ENCODE peak calls at places on chromosomes 13 and 19, in eight cellular contexts. G, O, P, A, D, Q, L and S are unnamed samples.

GRCh38 chr13:52739468-52740071 is at the start of gene CNMD:
- DNase-seq in D (no peak), O (no peak), A (no peak), L (no peak), Q (no peak), G (no peak), P (no peak), S (no peak)

GRCh38 chr13:106375085-106375484 is 160.4 kb downstream of the EFNB2 start:
- DNase-seq in P (no peak), O (no peak), D (no peak), G (no peak), L (no peak), Q (no peak), A (no peak), S (no peak)

GRCh38 chr19:39409886-39410619 is 2.4 kb upstream of the PLEKHG2 start:
- DNase-seq in Q (peak; percentile 93), O (no peak), L (no peak), G (peak; percentile 85), P (peak; percentile 86), D (peak; percentile 70), A (peak; percentile 66), S (peak; percentile 86)

GRCh38 chr13:105920375-105920774 is 615.1 kb downstream of the EFNB2 start:
- DNase-seq in L (no peak), Q (no peak), A (no peak), D (no peak), O (no peak), P (no peak), G (peak; percentile 21), S (no peak)

GRCh38 chr19:4431808-4432674 is 25.6 kb downstream of the UBXN6 start:
- DNase-seq in L (no peak), P (no peak), G (no peak), D (no peak), Q (peak; percentile 59), O (no peak), A (no peak), S (peak; percentile 61)

GRCh38 chr19:33110201-33110910 is 21.6 kb upstream of the WDR88 start:
- DNase-seq in A (no peak), P (no peak), O (no peak), Q (no peak), D (no peak), L (no peak), G (no peak), S (no peak)

GRCh38 chr19:35959040-35959967 is 23.1 kb downstream of the LRFN3 start:
- DNase-seq in P (no peak), O (no peak), G (peak; percentile 56), D (no peak), A (peak; percentile 39), L (no peak), Q (no peak), S (peak; percentile 36)

GRCh38 chr13:23466144-23467002 is 32.9 kb upstream of the SACS start:
- DNase-seq in L (no peak), A (peak; percentile 68), Q (peak; percentile 77), G (peak; percentile 57), P (peak; percentile 65), O (peak; percentile 41), D (peak; percentile 33), S (peak; percentile 77)

GRCh38 chr19:55465460-55466245 is 1.1 kb upstream of the C19orf85 start:
- DNase-seq in A (no peak), L (no peak), G (no peak), O (no peak), Q (no peak), P (no peak), D (no peak), S (no peak)

GRCh38 chr13:40023608-40024577 is 368.4 kb downstream of the COG6 start:
- DNase-seq in O (no peak), L (no peak), Q (no peak), D (no peak), G (no peak), A (no peak), P (no peak), S (no peak)

GRCh38 chr13:32139251-32139650 is 107.7 kb downstream of the FRY start:
- DNase-seq in G (no peak), Q (no peak), D (no peak), L (no peak), P (no peak), A (no peak), O (no peak), S (no peak)

GRCh38 chr13:21458816-21459701 is at the start of gene ZDHHC20:
- DNase-seq in Q (peak; percentile 97), G (peak; percentile 94), D (peak; percentile 72), O (peak; percentile 50), A (peak; percentile 94), P (peak; percentile 96), L (peak; percentile 22), S (peak; percentile 92)

GRCh38 chr19:15913830-15914229 is 16.0 kb upstream of the CYP4F2 start:
- DNase-seq in D (no peak), A (no peak), P (no peak), L (no peak), Q (no peak), O (no peak), G (no peak), S (no peak)

GRCh38 chr13:28357247-28357825 is 137.6 kb downstream of the FLT1 start:
- DNase-seq in G (no peak), Q (no peak), L (no peak), A (no peak), D (no peak), P (no peak), O (no peak), S (no peak)

GRCh38 chr19:35904312-35905068 is 2.2 kb downstream of the HCST start:
- DNase-seq in O (no peak), P (no peak), D (no peak), A (no peak), L (no peak), Q (no peak), G (no peak), S (no peak)

GRCh38 chr19:30530751-30531150 is 158.6 kb downstream of the ZNF536 start:
- DNase-seq in O (no peak), G (no peak), L (no peak), A (no peak), P (no peak), D (no peak), Q (no peak), S (no peak)

GRCh38 chr13:21913010-21913409 is 242.1 kb downstream of the FGF9 start:
- DNase-seq in D (no peak), Q (no peak), O (no peak), L (no peak), A (no peak), G (no peak), P (no peak), S (no peak)

GRCh38 chr19:1213391-1214286 is 8.1 kb downstream of the STK11 start:
- DNase-seq in L (no peak), P (peak; percentile 75), Q (peak; percentile 49), G (peak; percentile 78), O (no peak), D (peak; percentile 59), A (peak; percentile 49), S (peak; percentile 87)

DNA sequence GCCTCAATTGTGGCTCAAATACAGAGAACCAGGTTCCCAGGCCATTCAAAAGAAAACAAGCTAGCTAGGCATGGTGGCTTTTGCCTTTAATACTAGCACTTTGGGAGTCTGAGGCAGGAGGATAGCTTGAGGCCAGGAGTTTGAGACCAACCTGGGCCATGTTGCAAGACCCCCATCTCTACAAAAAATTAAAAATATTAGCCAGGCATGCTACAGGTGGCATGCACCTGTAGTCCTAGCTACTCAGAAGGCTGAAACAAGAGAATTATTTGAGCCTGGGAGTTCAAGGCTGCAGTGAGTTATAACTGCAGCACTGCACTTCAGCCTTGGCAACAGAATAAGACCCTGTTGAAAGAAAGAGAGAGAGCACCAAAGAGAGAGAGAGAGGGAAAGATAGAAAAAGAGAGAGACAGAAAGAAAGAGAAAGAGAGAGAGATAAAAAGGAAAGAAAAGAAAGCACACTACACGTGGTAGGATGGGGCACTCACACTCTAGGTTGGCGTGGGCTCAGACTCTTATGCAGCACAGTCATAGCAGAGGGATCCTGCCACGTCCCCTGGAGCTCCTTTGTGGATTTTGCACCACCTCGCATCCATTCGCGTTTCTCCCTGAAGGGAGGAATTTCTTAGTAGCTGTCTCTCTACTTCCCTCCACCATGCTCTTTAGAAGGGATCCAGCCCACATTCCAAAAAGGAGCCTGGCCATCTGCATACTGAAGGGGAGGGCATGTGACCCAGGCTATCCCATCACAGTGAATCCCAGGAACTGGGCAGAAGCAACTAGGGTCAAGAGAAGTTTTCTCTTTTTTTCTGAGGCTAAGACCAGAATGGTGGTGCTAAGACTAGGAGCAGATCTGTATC is 789.9 kb downstream of the UQCRFS1 start:
- DNase-seq in Q (no peak), G (no peak), L (no peak), A (no peak), O (no peak), P (no peak), D (no peak), S (no peak)
- H3K27ac ChIP-seq in Q (no peak overlapping the region), G (no peak overlapping the region), L (no peak overlapping the region), A (no peak overlapping the region), O (no peak overlapping the region), P (no peak overlapping the region), D (no peak overlapping the region), S (no peak overlapping the region)

GRCh38 chr13:45670481-45670880 is 31.6 kb upstream of the CBY2 start:
- DNase-seq in D (no peak), G (no peak), P (no peak), O (no peak), L (no peak), Q (no peak), A (no peak), S (no peak)
- H3K4me3 ChIP-seq in D (no peak overlapping the region), G (no peak overlapping the region), P (no peak overlapping the region), O (peak overlapping the region; percentile 35), L (no peak overlapping the region), Q (no peak overlapping the region), A (no peak overlapping the region), S (no peak overlapping the region)

DNA sequence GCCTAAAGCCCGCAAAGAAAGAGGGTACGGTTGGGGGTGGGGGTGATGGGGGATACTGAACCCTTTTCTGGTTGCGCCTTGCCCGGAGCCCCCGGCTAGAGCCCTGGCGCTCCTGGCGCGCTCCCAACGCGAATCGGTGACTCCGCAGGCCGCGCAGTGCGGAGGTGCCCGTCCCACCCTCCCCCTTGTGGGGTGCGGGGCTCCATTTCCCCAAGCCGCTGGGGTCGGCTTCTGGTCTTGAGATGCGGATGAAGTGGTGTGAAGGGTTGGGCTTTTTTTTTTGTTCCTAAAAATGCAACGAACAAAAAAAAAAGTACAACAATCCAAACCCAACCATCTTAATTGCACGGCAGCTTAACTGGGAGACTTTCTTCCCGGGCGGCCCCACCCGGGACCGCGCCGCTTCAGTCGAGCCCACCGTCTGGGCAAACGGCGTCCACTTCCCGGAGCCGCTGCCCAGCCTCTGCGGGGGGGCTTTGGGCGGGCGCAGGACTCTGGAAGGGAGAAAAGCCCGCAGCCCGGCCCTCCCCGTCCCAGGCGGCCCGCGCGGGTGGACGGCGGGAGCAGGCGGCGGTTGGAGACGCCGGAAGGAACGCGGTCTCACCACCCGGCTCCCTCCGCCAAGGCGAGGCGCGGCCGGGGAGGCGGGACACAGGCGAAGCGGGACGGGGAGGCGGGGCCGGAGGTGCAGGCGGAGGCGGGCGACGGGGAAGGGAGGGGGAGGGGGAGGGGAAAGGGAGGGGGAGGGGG is 501 bp upstream of the TRIM13 start:
- DNase-seq in L (peak; percentile 78), P (peak; percentile 95), Q (peak; percentile 95), O (peak; percentile 52), G (peak; percentile 95), A (peak; percentile 95), D (peak; percentile 91), S (peak; percentile 95)
- TF ChIP-seq POLR2A in L (no peak), P (peak; percentile 76), Q (peak; percentile 73), O (peak; percentile 58), G (peak; percentile 92), A (peak; percentile 65), D (peak; percentile 58), S (no peak)

DNA sequence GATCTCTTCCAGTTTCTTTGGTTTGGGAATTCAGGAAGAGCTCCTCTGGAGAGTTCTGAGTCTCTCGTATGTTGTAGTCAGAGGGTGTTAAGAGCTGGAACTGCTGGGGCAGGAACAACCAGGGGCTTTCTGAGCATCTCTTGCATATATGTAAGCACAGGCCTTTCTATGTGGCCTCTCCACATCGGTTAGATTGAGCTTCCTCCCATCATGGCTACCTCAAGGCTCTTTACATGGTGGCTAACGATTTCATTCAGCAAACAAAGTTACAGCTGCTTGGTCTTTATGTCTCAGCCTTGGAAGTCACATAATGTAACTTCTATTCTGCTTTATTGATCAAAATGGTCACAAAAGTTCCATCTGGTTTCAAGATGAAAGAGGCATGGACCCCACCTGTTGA is 20.5 kb upstream of the PLAUR start:
- DNase-seq in A (no peak), P (no peak), G (no peak), D (no peak), Q (no peak), O (no peak), L (no peak), S (no peak)
- H3K27ac ChIP-seq in A (no peak overlapping the region), P (no peak overlapping the region), G (no peak overlapping the region), D (no peak overlapping the region), Q (no peak overlapping the region), O (no peak overlapping the region), L (no peak overlapping the region), S (no peak overlapping the region)